ENCODE peak calls at places on chromosomes 11 and 22, in four cellular contexts. O, Y, H and X are unnamed samples.

GRCh38 chr11:10351435-10351767 is 46.5 kb downstream of the ADM start:
- DNase-seq in O (no peak), Y (no peak), H (no peak), X (no peak)

GRCh38 chr11:9977554-9977953 is 313.7 kb downstream of the SWAP70 start:
- DNase-seq in O (no peak), Y (no peak), H (no peak), X (no peak)

GRCh38 chr22:46584081-46584903 is 35.9 kb upstream of the GRAMD4 start:
- DNase-seq in O (no peak), Y (peak; percentile 48), H (peak; percentile 61), X (peak; percentile 35)

GRCh38 chr11:59226396-59226795 is 13.7 kb upstream of the MPEG1 start:
- DNase-seq in O (no peak), Y (no peak), H (no peak), X (no peak)

GRCh38 chr22:33518405-33518804 is 401.9 kb downstream of the LARGE1 start:
- DNase-seq in O (no peak), Y (no peak), H (no peak), X (no peak)

GRCh38 chr11:78801161-78801884 is 226.7 kb upstream of the NARS2 start:
- DNase-seq in O (no peak), Y (peak; percentile 98), H (no peak), X (no peak)

GRCh38 chr22:50308986-50309600 is 1.6 kb upstream of the PLXNB2 start:
- DNase-seq in O (no peak), Y (no peak), H (no peak), X (no peak)

GRCh38 chr11:40384991-40385390 is 1074.5 kb downstream of the LRRC4C start:
- DNase-seq in O (no peak), Y (peak; percentile 79), H (no peak), X (no peak)

GRCh38 chr11:29260939-29261705 is 755.7 kb downstream of the KCNA4 start:
- DNase-seq in O (no peak), Y (peak; percentile 86), H (no peak), X (no peak)

GRCh38 chr11:13836666-13837065 is 125.9 kb upstream of the SPON1 start:
- DNase-seq in O (no peak), Y (no peak), H (no peak), X (no peak)

GRCh38 chr22:28936200-28936599 is 52.8 kb downstream of the ZNRF3 start:
- DNase-seq in O (no peak), Y (no peak), H (no peak), X (no peak)

GRCh38 chr11:46348986-46349401 is 1.7 kb downstream of the DGKZ start:
- DNase-seq in O (no peak), Y (no peak), H (no peak), X (no peak)

GRCh38 chr11:28900427-28900826 is 792.2 kb downstream of the METTL15 start:
- DNase-seq in O (no peak), Y (no peak), H (no peak), X (no peak)

GRCh38 chr11:24386551-24387404 is 110.1 kb upstream of the LUZP2 start:
- DNase-seq in O (no peak), Y (peak; percentile 68), H (no peak), X (no peak)

GRCh38 chr11:96246718-96247540 is 96.1 kb downstream of the MAML2 start:
- DNase-seq in O (no peak), Y (peak; percentile 83), H (no peak), X (no peak)

GRCh38 chr11:119791701-119792151 is 62.7 kb upstream of the NECTIN1 start:
- DNase-seq in O (peak; percentile 6), Y (peak; percentile 37), H (no peak), X (no peak)

GRCh38 chr11:12330491-12331231 is 46.7 kb upstream of the PARVA start:
- DNase-seq in O (peak; percentile 57), Y (peak; percentile 7), H (no peak), X (peak; percentile 43)

GRCh38 chr22:36584666-36585065 is 55.7 kb upstream of the EIF3D start:
- DNase-seq in O (no peak), Y (no peak), H (no peak), X (no peak)

GRCh38 chr11:71170619-71171018 is 81.8 kb downstream of the SHANK2 start:
- DNase-seq in O (no peak), Y (no peak), H (no peak), X (no peak)

GRCh38 chr22:44436656-44437492 is 61.2 kb downstream of the RTL6 start:
- DNase-seq in O (no peak), Y (no peak), H (no peak), X (no peak)

GRCh38 chr11:11973361-11973800 is 35.0 kb downstream of the DKK3 start:
- DNase-seq in O (no peak), Y (peak; percentile 72), H (peak; percentile 24), X (peak; percentile 23)

GRCh38 chr11:33877029-33877428 is 14.8 kb downstream of the LMO2 start:
- DNase-seq in O (no peak), Y (no peak), H (no peak), X (no peak)

GRCh38 chr11:60193687-60194433 is 11.0 kb upstream of the MS4A6A start:
- DNase-seq in O (peak; percentile 56), Y (peak; percentile 11), H (peak; percentile 89), X (peak; percentile 73)

GRCh38 chr22:21866821-21867527 is 471 bp downstream of the MAPK1 start:
- DNase-seq in O (peak; percentile 15), Y (no peak), H (peak; percentile 61), X (no peak)

GRCh38 chr11:62435741-62436485 is 17.1 kb downstream of the SCGB1A1 start:
- DNase-seq in O (no peak), Y (no peak), H (no peak), X (no peak)

GRCh38 chr11:76243648-76244285 is 37.5 kb upstream of the WNT11 start:
- DNase-seq in O (no peak), Y (no peak), H (peak; percentile 59), X (no peak)

GRCh38 chr11:122743949-122744876 is 88.7 kb downstream of the UBASH3B start:
- DNase-seq in O (no peak), Y (no peak), H (no peak), X (no peak)

GRCh38 chr11:2379471-2380174 is 2.5 kb downstream of the CD81 start:
- DNase-seq in O (no peak), Y (no peak), H (no peak), X (no peak)
- H3K9ac ChIP-seq in O (no peak overlapping the region), Y (peak overlapping the region; percentile 2), H (no peak overlapping the region), X (no peak overlapping the region)

GRCh38 chr22:41722496-41722895 is 23.2 kb downstream of the MEI1 start:
- DNase-seq in O (no peak), Y (no peak), H (no peak), X (no peak)

GRCh38 chr22:41731609-41732008 is 32.3 kb downstream of the MEI1 start:
- DNase-seq in O (no peak), Y (no peak), H (no peak), X (no peak)

GRCh38 chr22:41725510-41726110 is 26.3 kb downstream of the MEI1 start:
- DNase-seq in O (no peak), Y (peak; percentile 12), H (no peak), X (no peak)
- H2BK15ac ChIP-seq in O (no peak overlapping the region), Y (no peak overlapping the region), H (no peak overlapping the region), X (no peak overlapping the region)

GRCh38 chr11:85827768-85828639 is 17.1 kb upstream of the SYTL2 start:
- DNase-seq in O (no peak), Y (peak; percentile 91), H (no peak), X (no peak)
- H3K9ac ChIP-seq in O (no peak overlapping the region), Y (peak overlapping the region; percentile 20), H (no peak overlapping the region), X (no peak overlapping the region)

DNA sequence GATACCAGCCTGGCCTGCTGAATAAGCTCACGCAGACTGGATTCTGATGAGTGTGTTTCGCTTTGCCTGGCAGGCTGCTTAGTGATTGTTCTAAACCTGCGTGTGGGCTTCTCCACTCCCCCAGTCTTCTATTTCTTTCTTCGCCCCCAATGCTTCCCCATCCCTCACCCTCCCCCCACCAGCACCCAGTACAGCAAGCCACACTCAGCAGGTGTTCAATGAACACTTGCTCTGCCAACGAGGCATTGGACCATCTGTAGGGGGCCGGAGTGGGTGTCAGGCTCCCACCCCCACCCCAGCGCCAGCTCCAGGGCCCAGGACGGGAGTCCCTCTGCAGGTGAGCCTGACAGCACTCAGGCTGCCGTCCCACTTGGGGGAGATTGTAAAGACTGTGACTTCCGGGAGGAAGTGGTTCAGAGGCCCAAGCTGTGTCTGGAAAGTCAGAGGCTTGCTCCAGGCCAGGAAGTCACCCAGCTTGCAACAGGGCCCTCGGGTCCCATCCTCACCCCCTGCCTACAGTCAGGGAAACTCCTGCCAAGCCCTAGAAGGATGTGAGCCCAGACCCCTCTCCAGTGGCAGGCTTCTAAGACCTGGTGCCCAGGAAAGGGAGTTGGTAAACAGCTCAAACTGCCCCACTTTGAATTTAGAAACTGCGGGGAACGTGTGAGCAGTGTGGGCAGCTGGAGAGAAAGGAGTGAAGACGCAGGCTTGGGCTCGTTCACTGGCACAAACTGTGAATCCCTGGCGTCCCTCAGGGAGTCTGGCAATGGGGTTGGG is 66.3 kb upstream of the PRDM11 start:
- DNase-seq in O (no peak), Y (no peak), H (no peak), X (no peak)
- H2BK15ac ChIP-seq in O (peak overlapping the region; percentile 76), Y (no peak overlapping the region), H (peak overlapping the region; percentile 13), X (no peak overlapping the region)

DNA sequence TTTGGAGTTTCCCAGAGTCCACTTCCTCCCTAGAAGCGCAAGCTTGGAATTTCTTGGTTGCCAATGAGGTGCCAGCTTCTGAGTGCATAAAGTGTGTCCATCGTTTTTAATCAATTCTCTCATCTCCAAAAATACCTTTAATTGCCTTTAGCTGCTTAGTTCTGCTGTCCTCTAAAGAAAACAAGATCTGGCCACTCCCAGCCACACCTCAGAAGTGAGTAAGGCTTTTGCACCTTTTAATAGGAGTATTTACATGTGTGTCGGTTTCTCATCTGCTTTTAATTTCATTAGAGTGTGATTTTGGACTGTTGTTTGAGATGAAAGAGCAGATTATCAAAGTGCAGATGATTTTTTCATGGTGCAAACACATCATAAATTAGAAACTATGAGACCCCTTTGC is 20.1 kb downstream of the CD44 start:
- DNase-seq in O (no peak), Y (no peak), H (no peak), X (no peak)
- H3K9ac ChIP-seq in O (no peak overlapping the region), Y (peak overlapping the region; percentile 1), H (no peak overlapping the region), X (no peak overlapping the region)

DNA sequence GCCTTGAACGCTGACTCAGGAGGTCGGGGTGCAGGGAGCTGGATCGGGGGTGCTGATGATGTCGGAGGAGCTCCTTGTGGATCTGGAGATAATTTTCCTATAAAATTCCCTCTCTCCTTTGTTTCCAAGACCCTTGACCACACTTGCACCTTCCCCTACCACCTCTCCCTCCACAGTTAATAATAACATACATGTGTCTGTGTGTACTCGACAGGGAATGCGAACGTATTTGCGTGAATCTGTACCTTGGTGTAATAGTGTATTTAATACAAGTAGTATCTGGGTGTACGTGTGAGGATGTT is 13.5 kb upstream of the RPS19BP1 start:
- DNase-seq in O (no peak), Y (no peak), H (no peak), X (no peak)
- H2BK15ac ChIP-seq in O (no peak overlapping the region), Y (no peak overlapping the region), H (no peak overlapping the region), X (no peak overlapping the region)

GRCh38 chr11:44979536-44980399 is 29.1 kb upstream of the TP53I11 start:
- DNase-seq in O (no peak), Y (no peak), H (no peak), X (peak; percentile 62)

GRCh38 chr11:44976576-44976975 is 25.9 kb upstream of the TP53I11 start:
- DNase-seq in O (no peak), Y (no peak), H (no peak), X (no peak)

GRCh38 chr11:44978961-44979331 is 28.3 kb upstream of the TP53I11 start:
- DNase-seq in O (no peak), Y (no peak), H (no peak), X (no peak)

GRCh38 chr11:44977493-44977984 is 26.9 kb upstream of the TP53I11 start:
- DNase-seq in O (no peak), Y (peak; percentile 14), H (no peak), X (peak; percentile 62)

GRCh38 chr11:44978279-44978960 is 27.7 kb upstream of the TP53I11 start:
- DNase-seq in O (no peak), Y (no peak), H (no peak), X (no peak)
- H3K9ac ChIP-seq in O (no peak overlapping the region), Y (no peak overlapping the region), H (no peak overlapping the region), X (no peak overlapping the region)